ENCODE peak calls at places on chromosomes 13 and 19, in ten cellular contexts. F, C, P, X, L, G, O, S, K and Z are unnamed samples.

GRCh38 chr13:33033361-33033812 is 17.2 kb downstream of the KL start:
- DNase-seq in F (no peak), C (no peak), P (no peak), X (peak; percentile 19), L (no peak), G (no peak), O (no peak), S (no peak), K (no peak), Z (no peak)

GRCh38 chr19:5293607-5294089 is 47.0 kb downstream of the PTPRS start:
- DNase-seq in F (peak; percentile 26), C (no peak), P (peak; percentile 49), X (no peak), L (no peak), G (peak; percentile 33), O (peak; percentile 27), S (peak; percentile 21), K (no peak), Z (no peak)

GRCh38 chr13:47680752-47681151 is 320.3 kb downstream of the SUCLA2 start:
- DNase-seq in F (no peak), C (no peak), P (peak; percentile 46), X (no peak), L (no peak), G (peak; percentile 84), O (peak; percentile 42), S (no peak), K (no peak), Z (no peak)

GRCh38 chr13:38346764-38347163 is 2.9 kb upstream of the UFM1 start:
- DNase-seq in F (no peak), C (no peak), P (no peak), X (no peak), L (no peak), G (no peak), O (no peak), S (no peak), K (no peak), Z (no peak)

GRCh38 chr19:57587529-57587928 is 3.6 kb downstream of the ZIK1 start:
- DNase-seq in F (no peak), C (peak; percentile 56), P (peak; percentile 20), X (no peak), L (no peak), G (peak; percentile 75), O (peak; percentile 24), S (no peak), K (no peak), Z (no peak)

GRCh38 chr13:82070411-82070810 is 1729.5 kb upstream of the SPRY2 start:
- DNase-seq in F (no peak), C (no peak), P (no peak), X (no peak), L (no peak), G (no peak), O (no peak), S (no peak), K (no peak), Z (no peak)

GRCh38 chr19:43432866-43433673 is 18.4 kb downstream of the TEX101 start:
- DNase-seq in F (peak; percentile 40), C (no peak), P (peak; percentile 63), X (peak; percentile 68), L (no peak), G (peak; percentile 57), O (peak; percentile 64), S (peak; percentile 72), K (peak; percentile 59), Z (peak; percentile 35)

GRCh38 chr13:68173111-68173510 is 943.0 kb upstream of the PCDH9 start:
- DNase-seq in F (no peak), C (peak; percentile 17), P (no peak), X (no peak), L (no peak), G (peak; percentile 18), O (no peak), S (no peak), K (no peak), Z (no peak)

GRCh38 chr13:89831157-89831556 is 1516.3 kb upstream of the MIR17HG start:
- DNase-seq in F (no peak), C (no peak), P (no peak), X (no peak), L (no peak), G (no peak), O (no peak), S (no peak), K (no peak), Z (no peak)

GRCh38 chr19:39555883-39556282 is 15.9 kb upstream of the EID2 start:
- DNase-seq in F (no peak), C (no peak), P (no peak), X (no peak), L (no peak), G (no peak), O (no peak), S (no peak), K (no peak), Z (no peak)

GRCh38 chr19:57887195-57887941 is 1.5 kb downstream of the ZNF814 start:
- DNase-seq in F (no peak), C (peak; percentile 17), P (peak; percentile 53), X (no peak), L (no peak), G (no peak), O (peak; percentile 48), S (no peak), K (no peak), Z (peak; percentile 39)

GRCh38 chr13:51826606-51827005 is 18.4 kb downstream of the TMEM272 start:
- DNase-seq in F (no peak), C (no peak), P (peak; percentile 58), X (no peak), L (no peak), G (no peak), O (peak; percentile 31), S (no peak), K (no peak), Z (no peak)

GRCh38 chr13:101727118-101727517 is 274.6 kb downstream of the ITGBL1 start:
- DNase-seq in F (no peak), C (no peak), P (no peak), X (no peak), L (no peak), G (no peak), O (no peak), S (no peak), K (no peak), Z (no peak)

GRCh38 chr13:24459234-24459633 is 53.3 kb downstream of the PARP4 start:
- DNase-seq in F (no peak), C (peak; percentile 43), P (peak; percentile 87), X (no peak), L (no peak), G (peak; percentile 80), O (peak; percentile 85), S (no peak), K (no peak), Z (peak; percentile 0)

GRCh38 chr13:51221674-51222509 is at the start of gene FAM124A:
- DNase-seq in F (peak; percentile 9), C (no peak), P (peak; percentile 54), X (peak; percentile 74), L (peak; percentile 43), G (peak; percentile 27), O (no peak), S (peak; percentile 55), K (peak; percentile 48), Z (peak; percentile 39)

GRCh38 chr19:8484331-8484894 is 18.0 kb downstream of the PRAM1 start:
- DNase-seq in F (peak; percentile 63), C (no peak), P (no peak), X (no peak), L (no peak), G (no peak), O (no peak), S (peak; percentile 48), K (no peak), Z (no peak)

GRCh38 chr19:48330012-48330681 is 4.8 kb downstream of the EMP3 start:
- DNase-seq in F (peak; percentile 32), C (no peak), P (no peak), X (peak; percentile 79), L (peak; percentile 79), G (peak; percentile 16), O (no peak), S (peak; percentile 88), K (peak; percentile 86), Z (peak; percentile 70)

GRCh38 chr19:51166846-51167490 is 24.9 kb downstream of the SIGLEC7 start:
- DNase-seq in F (peak; percentile 13), C (no peak), P (no peak), X (no peak), L (no peak), G (no peak), O (no peak), S (peak; percentile 20), K (no peak), Z (no peak)

GRCh38 chr13:47932953-47933687 is 68.0 kb downstream of the SUCLA2 start:
- DNase-seq in F (no peak), C (no peak), P (no peak), X (no peak), L (no peak), G (no peak), O (no peak), S (no peak), K (no peak), Z (no peak)

GRCh38 chr19:19329199-19329598 is 8.6 kb downstream of the MAU2 start:
- DNase-seq in F (no peak), C (no peak), P (no peak), X (no peak), L (no peak), G (no peak), O (peak; percentile 6), S (no peak), K (no peak), Z (no peak)

GRCh38 chr19:2695288-2695866 is 7.1 kb downstream of the GNG7 start:
- DNase-seq in F (no peak), C (no peak), P (peak; percentile 12), X (no peak), L (peak; percentile 82), G (no peak), O (no peak), S (no peak), K (peak; percentile 19), Z (no peak)

GRCh38 chr19:3766520-3766919 is 4.0 kb downstream of the MRPL54 start:
- DNase-seq in F (no peak), C (no peak), P (no peak), X (no peak), L (no peak), G (no peak), O (no peak), S (no peak), K (no peak), Z (no peak)